ENCODE peak calls at places on chromosomes 13 and 19, in ten cellular contexts. F is A549; D is CD8-positive, alpha-beta T cell; S is lower lobe of right lung; Y is testis; P is endothelial cell of umbilical vein; A is epithelial cell of proximal tubule; C is AG10803; H is fibroblast of pulmonary artery; N is dorsolateral prefrontal cortex. G is an unnamed sample.

GRCh38 chr19:41427647-41428480 is 690 bp upstream of the B3GNT8 start:
- DNase-seq in F (no peak), D (peak), S (peak), Y (no peak), P (peak), A (no peak), C (peak), H (no peak), N (peak), G (no peak)

GRCh38 chr19:55652311-55653078 is 2.3 kb upstream of the U2AF2 start:
- DNase-seq in F (no peak), D (no peak), S (peak), Y (no peak), P (no peak), A (no peak), C (no peak), H (no peak), N (no peak), G (no peak)

GRCh38 chr19:56080669-56081401 is 40.3 kb downstream of the ZNF787 start:
- DNase-seq in F (peak), D (peak), S (peak), Y (peak), P (peak), A (no peak), C (peak), H (peak), N (peak), G (peak)

GRCh38 chr19:30682576-30683536 is 310.7 kb downstream of the ZNF536 start:
- DNase-seq in F (peak), D (peak), S (peak), Y (peak), P (peak), A (no peak), C (peak), H (peak), N (peak), G (peak)

GRCh38 chr19:10505583-10506229 is 2.5 kb upstream of the KEAP1 start:
- DNase-seq in F (peak), D (peak), S (peak), Y (peak), P (peak), A (no peak), C (peak), H (peak), N (peak), G (no peak)

GRCh38 chr13:24693862-24694471 is 13.8 kb downstream of the ATP12A start:
- DNase-seq in F (peak), D (no peak), S (no peak), Y (peak), P (peak), A (no peak), C (peak), H (peak), N (no peak), G (no peak)

GRCh38 chr19:44725684-44726083 is 22.8 kb upstream of the BCL3 start:
- DNase-seq in F (no peak), D (no peak), S (no peak), Y (no peak), P (no peak), A (no peak), C (no peak), H (no peak), N (no peak), G (no peak)

GRCh38 chr19:2560369-2560768 is 84.4 kb downstream of the GADD45B start:
- DNase-seq in F (no peak), D (no peak), S (peak), Y (no peak), P (no peak), A (no peak), C (no peak), H (no peak), N (no peak), G (no peak)

GRCh38 chr19:7679017-7679720 is 1.5 kb upstream of the TRAPPC5 start:
- DNase-seq in F (peak), D (peak), S (peak), Y (peak), P (no peak), A (no peak), C (no peak), H (no peak), N (peak), G (no peak)

GRCh38 chr13:24106429-24106828 is 54.1 kb upstream of the SPATA13 start:
- DNase-seq in F (no peak), D (no peak), S (no peak), Y (no peak), P (no peak), A (no peak), C (no peak), H (no peak), N (peak), G (no peak)

GRCh38 chr13:31172535-31172934 is 10.8 kb upstream of the HSPH1 start:
- DNase-seq in F (peak), D (no peak), S (no peak), Y (no peak), P (peak), A (peak), C (peak), H (peak), N (no peak), G (peak)

GRCh38 chr19:36152886-36153525 is 759 bp upstream of the COX7A1 start:
- DNase-seq in F (no peak), D (no peak), S (no peak), Y (no peak), P (no peak), A (no peak), C (no peak), H (no peak), N (no peak), G (no peak)

GRCh38 chr19:48000846-48001245 is 6.4 kb downstream of the ELSPBP1 start:
- DNase-seq in F (no peak), D (no peak), S (no peak), Y (no peak), P (no peak), A (no peak), C (no peak), H (no peak), N (no peak), G (no peak)

GRCh38 chr19:48004236-48004635 is 9.8 kb downstream of the ELSPBP1 start:
- DNase-seq in F (no peak), D (no peak), S (no peak), Y (no peak), P (no peak), A (no peak), C (no peak), H (no peak), N (no peak), G (no peak)

GRCh38 chr19:48010932-48011758 is 16.7 kb downstream of the ELSPBP1 start:
- DNase-seq in F (no peak), D (no peak), S (no peak), Y (no peak), P (no peak), A (no peak), C (no peak), H (no peak), N (no peak), G (no peak)

DNA sequence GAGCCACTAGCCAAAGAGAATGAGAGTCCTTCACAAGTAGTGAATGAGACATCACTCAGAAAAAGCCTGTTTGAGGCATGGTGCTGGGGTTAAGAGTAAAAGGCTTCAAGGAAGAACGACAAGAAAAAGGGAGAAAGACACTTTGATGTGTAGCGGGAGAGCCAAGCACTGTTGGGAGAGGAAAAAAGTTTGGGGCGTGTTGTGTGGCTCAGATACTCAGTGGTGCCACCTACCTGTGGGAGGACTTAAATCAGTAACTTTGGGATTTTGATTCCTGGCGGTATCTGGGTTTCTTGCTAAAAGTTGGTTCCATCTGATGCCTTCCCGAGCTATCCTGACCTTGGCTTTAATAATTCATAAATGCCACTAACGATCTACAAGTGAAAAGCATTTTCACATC is 12.3 kb downstream of the ELSPBP1 start:
- DNase-seq in F (peak), D (no peak), S (no peak), Y (peak), P (no peak), A (no peak), C (no peak), H (no peak), N (no peak), G (no peak)
- TF ChIP-seq CTCF in F (peak), D (no peak), S (no peak), Y (no peak), P (no peak), A (peak), C (peak), H (no peak), N (no peak), G (no peak)

GRCh38 chr19:58575183-58576041 is 2.3 kb upstream of the MZF1 start:
- DNase-seq in F (peak), D (peak), S (peak), Y (peak), P (peak), A (peak), C (peak), H (peak), N (peak), G (peak)
- TF ChIP-seq CTCF in F (no peak), D (no peak), S (no peak), Y (no peak), P (no peak), A (no peak), C (no peak), H (no peak), N (peak), G (no peak)

GRCh38 chr13:73945371-73945770 is 188.8 kb downstream of the KLF12 start:
- DNase-seq in F (no peak), D (no peak), S (no peak), Y (no peak), P (no peak), A (no peak), C (no peak), H (peak), N (no peak), G (no peak)
- TF ChIP-seq CTCF in F (no peak), D (no peak), S (no peak), Y (no peak), P (no peak), A (no peak), C (no peak), H (no peak), N (no peak), G (no peak)

GRCh38 chr13:94548382-94549240 is 47.3 kb downstream of the TGDS start:
- DNase-seq in F (peak), D (no peak), S (peak), Y (peak), P (no peak), A (peak), C (peak), H (peak), N (peak), G (no peak)
- TF ChIP-seq CTCF in F (peak), D (no peak), S (peak), Y (no peak), P (no peak), A (peak), C (no peak), H (no peak), N (no peak), G (no peak)

GRCh38 chr13:114151565-114152284 is 19.3 kb upstream of the RASA3 start:
- DNase-seq in F (no peak), D (no peak), S (peak), Y (no peak), P (no peak), A (no peak), C (no peak), H (no peak), N (no peak), G (no peak)
- TF ChIP-seq CTCF in F (no peak), D (no peak), S (no peak), Y (no peak), P (no peak), A (no peak), C (no peak), H (no peak), N (no peak), G (no peak)

GRCh38 chr13:52738719-52739467 is 727 bp downstream of the CNMD start:
- DNase-seq in F (no peak), D (peak), S (no peak), Y (peak), P (peak), A (no peak), C (no peak), H (no peak), N (peak), G (no peak)
- TF ChIP-seq CTCF in F (no peak), D (peak), S (peak), Y (no peak), P (peak), A (peak), C (peak), H (no peak), N (peak), G (peak)

DNA sequence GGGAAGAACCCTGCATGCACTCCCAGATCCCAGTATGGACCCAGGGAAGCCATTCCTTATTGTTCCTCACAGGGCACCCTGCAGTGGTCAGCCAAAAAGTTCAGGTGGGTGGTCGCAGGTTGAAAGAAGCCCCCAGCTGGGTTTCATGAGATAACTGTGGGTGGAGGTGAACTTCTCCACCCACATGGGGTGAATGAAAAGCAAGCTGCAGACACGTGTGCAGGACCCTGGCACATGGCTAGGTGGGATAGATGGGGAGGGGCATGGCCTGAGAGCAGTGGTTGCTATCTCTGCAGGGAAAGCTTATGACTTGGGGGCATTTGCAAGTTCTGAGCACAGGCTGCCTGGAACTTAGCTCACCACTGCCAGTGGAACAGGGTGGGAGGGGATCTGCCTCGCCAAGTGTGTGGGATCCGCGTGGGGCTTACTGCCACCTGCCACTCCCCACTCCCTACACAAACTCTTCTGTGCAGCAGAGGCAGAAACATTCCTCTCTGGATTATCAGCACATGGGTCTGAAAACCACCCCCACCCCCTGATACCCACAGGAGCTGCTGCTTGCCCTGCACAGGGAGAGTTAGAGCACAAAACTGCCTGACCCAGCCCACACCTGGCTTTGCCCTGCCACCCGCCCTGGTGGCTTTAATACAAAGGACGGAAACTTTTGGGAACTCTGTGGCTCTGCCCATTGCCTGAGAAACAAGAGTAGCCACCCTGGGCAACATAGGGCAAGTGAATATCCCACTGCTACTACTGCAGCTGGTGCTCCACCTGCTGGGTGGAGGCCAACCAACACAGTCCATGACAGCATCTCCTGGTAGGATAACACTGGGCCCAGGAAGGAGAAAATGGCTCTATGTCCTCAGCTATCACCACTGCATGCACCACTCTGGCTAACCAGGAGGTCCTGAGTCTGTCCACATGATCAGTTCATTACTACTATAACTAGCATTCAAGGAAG is 24.4 kb downstream of the PLA2G4C start:
- DNase-seq in F (no peak), D (no peak), S (no peak), Y (no peak), P (no peak), A (no peak), C (no peak), H (no peak), N (no peak), G (no peak)
- TF ChIP-seq CTCF in F (no peak), D (no peak), S (no peak), Y (no peak), P (no peak), A (peak), C (no peak), H (no peak), N (no peak), G (no peak)

G was measured in AG09319.